ENCODE peak calls at places on chromosomes 7 and 10, in nine cellular contexts. T is GM13977, P is Peyer's patch, Z is neural crest cell, L is HFF-Myc, R is fibroblast of the aortic adventitia, Y is PC-3, B is mammary epithelial cell, X is MCF 10A. M is an unnamed sample.

GRCh38 chr10:69217119-69217754 is 2.9 kb upstream of the HKDC1 start:
- DNase-seq in Y (peak), T (no peak), P (no peak), B (peak), X (peak), R (peak), Z (no peak), L (no peak), M (peak)

GRCh38 chr10:4892681-4893080 is 66.7 kb downstream of the AKR1E2 start:
- DNase-seq in T (no peak), B (no peak), X (no peak), P (no peak), R (peak), Y (no peak), L (no peak), Z (no peak), M (no peak)

GRCh38 chr10:133420579-133420978 is 3.8 kb downstream of the SPRN start:
- DNase-seq in Z (no peak), X (no peak), B (no peak), L (no peak), P (no peak), T (peak), R (no peak), Y (no peak), M (no peak)

GRCh38 chr10:78802866-78803265 is 265.9 kb upstream of the ZMIZ1 start:
- DNase-seq in T (no peak), P (no peak), B (no peak), Z (no peak), L (peak), R (peak), Y (peak), X (no peak), M (peak)

GRCh38 chr10:44937201-44938005 is 22.2 kb upstream of the RASSF4 start:
- DNase-seq in L (no peak), X (no peak), Z (no peak), T (no peak), P (no peak), R (no peak), Y (no peak), B (no peak), M (no peak)

GRCh38 chr10:45461034-45461433 is 87.0 kb downstream of the ALOX5 start:
- DNase-seq in Z (no peak), Y (no peak), L (no peak), T (peak), P (no peak), B (no peak), R (no peak), X (no peak), M (no peak)

GRCh38 chr7:113159746-113160339 is 41.5 kb upstream of the SMIM30 start:
- DNase-seq in T (peak), X (peak), P (no peak), B (peak), Y (peak), R (peak), L (peak), Z (peak), M (peak)

GRCh38 chr10:44980309-44981171 is 1.9 kb upstream of the DEPP1 start:
- DNase-seq in B (peak), X (peak), R (no peak), T (no peak), L (no peak), P (no peak), Z (no peak), Y (no peak), M (no peak)

GRCh38 chr10:76035010-76035727 is 603.7 kb downstream of the LRMDA start:
- DNase-seq in T (no peak), Y (no peak), P (no peak), B (no peak), R (no peak), Z (no peak), X (no peak), L (no peak), M (no peak)

GRCh38 chr10:31320179-31320597 is 1.2 kb downstream of the ZEB1 start:
- DNase-seq in T (peak), Y (peak), P (no peak), Z (peak), L (no peak), B (peak), X (peak), R (no peak), M (no peak)

GRCh38 chr7:38858281-38858884 is 50.6 kb downstream of the VPS41 start:
- DNase-seq in Z (no peak), R (no peak), L (peak), B (peak), X (peak), T (no peak), Y (peak), P (no peak), M (peak)

GRCh38 chr7:17939670-17940301 is 508 bp downstream of the SNX13 start:
- DNase-seq in X (peak), B (peak), L (no peak), T (peak), P (peak), R (peak), Z (peak), Y (peak), M (peak)

GRCh38 chr7:135659159-135659837 is 3.0 kb upstream of the STMP1 start:
- DNase-seq in R (no peak), T (no peak), Z (no peak), P (no peak), L (no peak), Y (no peak), B (no peak), X (no peak), M (no peak)

GRCh38 chr10:26475448-26475847 is 37.3 kb downstream of the APBB1IP start:
- DNase-seq in Z (no peak), Y (no peak), P (no peak), T (no peak), X (no peak), L (no peak), R (no peak), B (no peak), M (no peak)

GRCh38 chr10:115033898-115034297 is 59.3 kb upstream of the ATRNL1 start:
- DNase-seq in L (no peak), P (no peak), X (no peak), Y (no peak), Z (no peak), R (no peak), B (no peak), T (no peak), M (no peak)

GRCh38 chr7:55277916-55278315 is 87.2 kb upstream of the LANCL2 start:
- DNase-seq in L (no peak), T (no peak), Z (no peak), X (no peak), B (no peak), R (no peak), P (no peak), Y (no peak), M (no peak)

GRCh38 chr7:3754488-3755365 is 453.7 kb downstream of the SDK1 start:
- DNase-seq in B (no peak), R (peak), P (no peak), T (no peak), X (no peak), Z (no peak), Y (peak), L (no peak), M (no peak)

GRCh38 chr7:151851782-151852181 is 25.1 kb downstream of the PRKAG2 start:
- DNase-seq in Y (no peak), R (no peak), B (no peak), P (no peak), T (no peak), Z (no peak), X (no peak), L (no peak), M (no peak)

GRCh38 chr10:36488579-36488978 is 636.8 kb upstream of the ANKRD30A start:
- DNase-seq in Z (no peak), X (no peak), R (no peak), Y (no peak), T (no peak), L (no peak), P (no peak), B (no peak), M (no peak)

GRCh38 chr7:16914771-16915170 is 33.0 kb upstream of the AGR3 start:
- DNase-seq in Y (peak), R (no peak), Z (no peak), B (peak), X (peak), T (no peak), P (no peak), L (no peak), M (no peak)

GRCh38 chr10:59907918-59908807 is 1.8 kb upstream of the CCDC6 start:
- DNase-seq in Y (peak), P (no peak), Z (peak), R (peak), X (peak), L (peak), T (peak), B (peak), M (peak)

GRCh38 chr7:155007947-155008346 is 5.0 kb upstream of the PAXIP1 start:
- DNase-seq in Z (peak), B (no peak), Y (no peak), R (no peak), X (no peak), T (no peak), P (no peak), L (no peak), M (no peak)

GRCh38 chr7:112668561-112668960 is 121.6 kb downstream of the TMEM168 start:
- DNase-seq in Z (no peak), T (no peak), P (no peak), R (no peak), X (no peak), L (no peak), B (peak), Y (no peak), M (no peak)

GRCh38 chr7:42203336-42203735 is 33.7 kb downstream of the GLI3 start:
- DNase-seq in R (no peak), Z (no peak), L (no peak), B (no peak), T (no peak), X (no peak), Y (no peak), P (no peak), M (no peak)

GRCh38 chr10:127524869-127525268 is 24.2 kb upstream of the NPS start:
- DNase-seq in L (no peak), Z (no peak), Y (peak), T (no peak), X (peak), B (peak), R (no peak), P (no peak), M (no peak)

GRCh38 chr10:45673074-45673628 is 579 bp upstream of the ZFAND4 start:
- DNase-seq in B (peak), Z (no peak), T (no peak), L (no peak), P (peak), Y (no peak), R (no peak), X (peak), M (no peak)

GRCh38 chr10:43890124-43890523 is 241.4 kb upstream of the ZNF32 start:
- DNase-seq in X (peak), T (no peak), P (no peak), R (peak), Y (peak), Z (no peak), L (no peak), B (peak), M (peak)

GRCh38 chr7:27182861-27183681 is 2.0 kb downstream of the HOXA11 start:
- DNase-seq in R (no peak), T (no peak), Z (no peak), L (no peak), P (peak), Y (no peak), B (no peak), X (no peak), M (no peak)

GRCh38 chr7:85041599-85042216 is 145.1 kb downstream of the SEMA3D start:
- DNase-seq in T (peak), Z (peak), L (peak), R (peak), B (peak), X (peak), Y (peak), P (peak), M (peak)

GRCh38 chr10:71844084-71844483 is 7.0 kb downstream of the PSAP start:
- DNase-seq in X (no peak), B (no peak), Y (no peak), T (no peak), R (no peak), L (no peak), P (no peak), Z (no peak), M (no peak)

GRCh38 chr7:91062713-91063112 is 201.5 kb upstream of the FZD1 start:
- DNase-seq in L (no peak), X (no peak), R (no peak), Y (no peak), T (no peak), Z (no peak), B (no peak), P (no peak), M (no peak)

GRCh38 chr7:139720705-139721231 is 57.0 kb downstream of the HIPK2 start:
- DNase-seq in Z (no peak), X (peak), P (no peak), B (no peak), R (no peak), T (no peak), L (no peak), Y (peak), M (peak)

GRCh38 chr10:32949221-32949678 is 8.8 kb downstream of the ITGB1 start:
- DNase-seq in B (peak), L (no peak), Z (no peak), P (no peak), T (no peak), X (no peak), R (peak), Y (no peak), M (no peak)

GRCh38 chr7:149023662-149024061 is 4.6 kb downstream of the PDIA4 start:
- DNase-seq in Z (no peak), B (no peak), Y (no peak), R (no peak), T (no peak), P (no peak), L (no peak), X (no peak), M (no peak)

GRCh38 chr10:14244147-14244546 is 86.6 kb downstream of the FRMD4A start:
- DNase-seq in T (no peak), Z (no peak), R (no peak), P (no peak), L (no peak), Y (no peak), B (no peak), X (no peak), M (peak)

GRCh38 chr7:79312022-79312421 is 141.4 kb downstream of the MAGI2 start:
- DNase-seq in X (no peak), Y (no peak), L (no peak), B (no peak), T (no peak), R (no peak), Z (no peak), P (no peak), M (no peak)

GRCh38 chr7:79302281-79302680 is 151.2 kb downstream of the MAGI2 start:
- DNase-seq in L (no peak), Z (no peak), R (no peak), P (no peak), X (no peak), B (no peak), T (no peak), Y (no peak), M (no peak)

GRCh38 chr7:79307376-79307775 is 146.1 kb downstream of the MAGI2 start:
- DNase-seq in B (no peak), T (no peak), X (no peak), Z (no peak), Y (no peak), R (no peak), P (no peak), L (no peak), M (no peak)

GRCh38 chr7:79304711-79305110 is 148.8 kb downstream of the MAGI2 start:
- DNase-seq in Z (no peak), T (no peak), Y (no peak), B (no peak), X (no peak), L (no peak), P (no peak), R (no peak), M (no peak)

GRCh38 chr7:79308176-79308575 is 145.3 kb downstream of the MAGI2 start:
- DNase-seq in Z (no peak), Y (peak), B (peak), T (no peak), P (no peak), R (no peak), L (no peak), X (peak), M (no peak)
- TF ChIP-seq CTCF in Z (no peak), Y (peak), B (peak), T (no peak), P (no peak), R (peak), L (no peak), X (peak), M (peak)

GRCh38 chr10:62817763-62818425 is 1.7 kb upstream of the EGR2 start:
- DNase-seq in Z (peak), L (no peak), X (peak), T (peak), R (peak), B (peak), Y (peak), P (peak), M (peak)

GRCh38 chr10:62819521-62819920 is 3.4 kb upstream of the EGR2 start:
- DNase-seq in R (no peak), T (no peak), P (no peak), Y (peak), B (peak), X (peak), Z (no peak), L (no peak), M (no peak)

GRCh38 chr10:62817120-62817762 is 1.1 kb upstream of the EGR2 start:
- DNase-seq in X (peak), R (no peak), T (no peak), L (no peak), B (peak), P (peak), Z (peak), Y (peak), M (no peak)

GRCh38 chr10:62816179-62817119 is at the start of gene EGR2:
- DNase-seq in Z (peak), B (peak), Y (peak), L (peak), R (peak), P (peak), X (peak), T (peak), M (peak)

DNA sequence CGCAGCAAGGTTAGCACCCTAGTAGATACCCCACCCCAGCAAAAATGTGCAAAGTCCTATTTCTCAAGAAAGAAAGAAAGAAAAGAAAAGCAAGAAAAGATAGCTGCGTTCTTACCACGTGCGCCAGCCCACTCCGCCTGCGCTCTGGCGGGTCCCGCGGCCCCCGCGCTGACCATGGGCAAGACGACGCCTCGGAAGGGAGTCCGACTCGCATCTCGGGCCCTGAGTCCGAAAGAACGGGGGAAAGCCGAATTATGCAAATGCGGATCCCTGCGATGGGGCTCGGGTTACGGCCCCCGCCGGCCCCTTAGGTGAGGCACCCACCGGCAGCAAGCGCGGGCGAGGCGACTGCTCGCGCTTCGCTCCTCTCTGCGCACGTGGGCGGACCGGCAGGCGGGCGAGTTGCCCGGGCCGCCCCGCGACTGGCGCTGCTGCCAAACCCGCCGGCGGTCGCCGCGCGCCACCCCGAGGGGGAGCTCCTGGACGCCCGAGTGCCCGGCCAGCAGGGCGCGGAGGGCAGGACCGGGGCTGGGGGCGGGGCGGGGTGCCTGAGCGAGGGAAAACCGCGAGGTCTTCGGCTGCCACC is 2.4 kb upstream of the EGR2 start:
- DNase-seq in Y (peak), T (peak), X (no peak), L (no peak), R (no peak), B (peak), P (peak), Z (peak), M (no peak)
- TF ChIP-seq CTCF in Y (peak), T (peak), X (no peak), L (no peak), R (no peak), B (no peak), P (no peak), Z (no peak), M (no peak)

DNA sequence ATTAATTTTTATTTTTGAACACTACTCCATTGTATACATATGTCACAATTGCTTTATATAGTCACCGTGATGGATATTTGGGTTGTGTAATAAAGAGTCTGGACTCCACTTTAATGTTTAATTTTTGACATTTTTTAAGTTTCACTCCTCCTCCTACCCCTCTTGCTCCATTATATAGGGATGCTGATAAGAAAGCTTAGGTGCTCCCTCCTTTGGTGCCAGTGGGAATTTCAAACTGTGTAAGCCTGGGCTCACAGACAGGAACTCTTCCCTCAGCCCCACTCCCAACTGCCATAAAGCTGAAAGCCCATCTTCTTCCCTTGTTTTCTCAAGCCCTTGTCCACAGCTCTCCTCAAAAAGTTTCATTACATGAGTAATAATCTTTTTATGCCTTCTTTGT is 47.6 kb downstream of the TWIST1 start:
- DNase-seq in R (peak), B (peak), Z (no peak), L (no peak), T (no peak), X (peak), Y (peak), P (no peak), M (peak)
- TF ChIP-seq CTCF in R (no peak), B (no peak), Z (no peak), L (peak), T (no peak), X (no peak), Y (peak), P (no peak), M (peak)

DNA sequence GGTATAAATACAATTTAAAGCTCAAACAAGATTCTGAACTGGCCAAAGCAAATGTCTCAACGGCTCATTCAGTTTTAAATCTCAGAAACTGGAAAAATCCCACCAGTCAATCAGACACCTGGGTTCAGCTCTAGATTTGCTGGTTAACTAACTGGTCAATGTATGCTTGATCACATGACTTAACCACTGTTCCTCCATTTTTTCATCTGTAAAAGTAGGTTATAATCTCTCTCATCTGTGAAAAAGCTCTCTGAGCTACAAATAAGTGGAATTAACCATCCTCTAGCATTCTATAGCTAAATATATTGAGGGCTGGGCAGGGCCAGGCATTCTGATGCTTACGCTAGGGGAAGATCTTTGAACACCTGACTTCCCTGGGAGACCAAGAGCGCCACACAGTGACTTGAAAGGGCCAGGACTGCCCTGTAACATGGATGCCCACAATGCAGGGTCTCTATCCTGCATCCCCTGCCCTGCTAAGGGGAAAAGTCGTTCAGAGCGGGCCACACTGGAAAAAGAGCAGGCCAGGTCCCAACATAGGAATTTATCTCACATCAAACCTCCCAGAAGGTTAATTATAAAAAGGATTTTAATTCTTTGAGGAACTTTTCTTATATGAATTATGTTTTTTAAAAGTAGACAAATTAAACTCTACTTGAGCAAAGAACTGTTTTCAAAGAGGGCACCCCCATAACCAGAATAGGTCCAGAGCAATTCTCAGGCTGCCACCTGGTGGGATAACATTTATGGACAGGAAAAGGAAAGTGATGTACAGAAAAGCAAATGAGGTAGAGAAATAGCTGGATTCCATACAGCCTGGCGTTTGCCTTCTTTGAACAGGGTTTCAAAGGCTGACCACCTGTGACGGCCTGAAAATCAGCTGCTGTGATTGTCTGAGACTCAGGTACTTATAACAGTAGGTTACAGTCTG is 1.8 kb downstream of the RP9 start:
- DNase-seq in R (peak), Y (peak), B (peak), P (no peak), T (no peak), Z (peak), L (no peak), X (peak), M (peak)
- TF ChIP-seq CTCF in R (peak), Y (peak), B (peak), P (peak), T (peak), Z (peak), L (peak), X (peak), M (peak)

M was measured in HFFc6.